ENCODE peak calls at places on chromosomes 4 and X, in nine cellular contexts. E, G, S, W, Z, L, V, Q and M are unnamed samples.

GRCh38 chr4:168508683-168509082 is 11.8 kb downstream of the PALLD start:
- DNase-seq in G (no peak), E (no peak), S (no peak), Q (no peak), V (no peak), L (no peak), Z (no peak), W (no peak), M (no peak)

GRCh38 chr4:3432381-3432790 is 9.4 kb upstream of the HGFAC start:
- DNase-seq in E (no peak), L (no peak), Q (no peak), Z (no peak), S (no peak), V (no peak), G (no peak), W (no peak), M (no peak)

GRCh38 chrX:108696690-108697089 is 39.7 kb downstream of the IRS4 start:
- DNase-seq in L (no peak), V (no peak), G (no peak), W (no peak), S (no peak), Z (no peak), Q (no peak), E (no peak), M (no peak)

GRCh38 chr4:161463436-161463835 is 700.4 kb downstream of the FSTL5 start:
- DNase-seq in W (no peak), E (no peak), Q (no peak), S (no peak), V (no peak), G (no peak), Z (no peak), L (no peak), M (no peak)

GRCh38 chr4:29082684-29083083 is 1637.5 kb upstream of the PCDH7 start:
- DNase-seq in E (no peak), L (no peak), G (no peak), V (no peak), S (no peak), Z (no peak), W (no peak), Q (no peak), M (no peak)

GRCh38 chr4:170400346-170400745 is 310.6 kb upstream of the AADAT start:
- DNase-seq in Z (no peak), W (no peak), S (no peak), L (no peak), Q (no peak), V (no peak), E (no peak), G (no peak), M (no peak)

GRCh38 chr4:25795091-25795490 is 67.7 kb downstream of the SEL1L3 start:
- DNase-seq in S (no peak), Q (no peak), W (no peak), G (no peak), L (no peak), V (no peak), E (no peak), Z (no peak), M (no peak)

GRCh38 chr4:106371166-106371565 is 2.6 kb upstream of the GIMD1 start:
- DNase-seq in W (no peak), V (no peak), G (no peak), E (no peak), Z (no peak), S (no peak), Q (no peak), L (no peak), M (no peak)

GRCh38 chr4:152652102-152652501 is 27.7 kb downstream of the TMEM154 start:
- DNase-seq in Q (no peak), V (no peak), G (no peak), L (no peak), S (no peak), E (no peak), W (no peak), Z (no peak), M (no peak)

GRCh38 chr4:147884536-147884935 is 152.6 kb downstream of the ARHGAP10 start:
- DNase-seq in V (no peak), E (no peak), Q (no peak), W (no peak), S (no peak), G (no peak), L (no peak), Z (no peak), M (no peak)
- TF ChIP-seq CTCF in V (no peak), E (no peak), Q (no peak), W (no peak), S (no peak), G (no peak), L (no peak), Z (no peak), M (no peak)

GRCh38 chrX:9858080-9858479 is 71.9 kb downstream of the SHROOM2 start:
- DNase-seq in V (no peak), G (no peak), E (no peak), W (no peak), Z (no peak), Q (no peak), S (no peak), L (no peak), M (no peak)
- TF ChIP-seq CTCF in V (no peak), G (no peak), E (no peak), W (no peak), Z (no peak), Q (no peak), S (no peak), L (no peak), M (no peak)

GRCh38 chr4:103046416-103047290 is 27.1 kb upstream of the SLC9B1 start:
- DNase-seq in S (no peak), G (peak; percentile 8), L (peak; percentile 63), V (no peak), Z (no peak), Q (peak; percentile 41), W (no peak), E (no peak), M (no peak)
- TF ChIP-seq CTCF in S (peak; percentile 80), G (peak; percentile 85), L (peak; percentile 79), V (peak; percentile 79), Z (peak; percentile 58), Q (peak; percentile 79), W (no peak), E (peak; percentile 70), M (no peak)

GRCh38 chr4:23368081-23368697 is 521.7 kb downstream of the PPARGC1A start:
- DNase-seq in S (no peak), L (peak; percentile 83), Q (no peak), Z (no peak), G (no peak), W (no peak), E (no peak), V (no peak), M (no peak)
- TF ChIP-seq CTCF in S (no peak), L (peak; percentile 18), Q (no peak), Z (no peak), G (no peak), W (no peak), E (no peak), V (no peak), M (no peak)

DNA sequence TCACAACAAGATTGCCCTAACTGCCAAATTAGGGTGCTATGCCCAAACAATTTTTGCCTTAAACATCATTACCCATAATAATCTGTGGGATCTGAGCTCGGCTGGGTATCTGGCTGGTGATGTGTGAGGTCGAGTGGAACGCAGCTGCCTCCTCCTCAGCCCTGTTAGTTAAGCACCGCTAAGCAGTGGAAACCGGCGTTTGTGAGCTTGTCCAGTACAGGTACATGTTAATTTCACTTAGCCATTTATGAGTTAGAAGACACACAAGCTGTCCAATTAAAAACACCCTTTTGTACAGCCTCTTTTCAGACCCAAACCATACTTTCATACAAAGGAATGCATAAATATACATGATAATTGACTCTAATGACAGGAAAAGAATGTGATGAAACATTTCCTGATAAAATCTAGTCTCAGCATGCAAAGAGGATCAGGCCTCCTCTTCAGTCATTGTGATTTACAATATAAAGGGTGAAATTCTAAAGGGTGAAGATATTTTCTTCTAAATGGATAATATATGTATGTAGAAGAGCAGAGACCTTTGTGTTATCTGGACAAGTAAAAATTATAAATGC is 163.6 kb upstream of the FAT1 start:
- DNase-seq in W (no peak), L (peak; percentile 20), V (no peak), Z (no peak), G (no peak), S (no peak), E (no peak), Q (peak; percentile 19), M (no peak)
- TF ChIP-seq CTCF in W (no peak), L (no peak), V (no peak), Z (no peak), G (no peak), S (no peak), E (no peak), Q (no peak), M (no peak)

DNA sequence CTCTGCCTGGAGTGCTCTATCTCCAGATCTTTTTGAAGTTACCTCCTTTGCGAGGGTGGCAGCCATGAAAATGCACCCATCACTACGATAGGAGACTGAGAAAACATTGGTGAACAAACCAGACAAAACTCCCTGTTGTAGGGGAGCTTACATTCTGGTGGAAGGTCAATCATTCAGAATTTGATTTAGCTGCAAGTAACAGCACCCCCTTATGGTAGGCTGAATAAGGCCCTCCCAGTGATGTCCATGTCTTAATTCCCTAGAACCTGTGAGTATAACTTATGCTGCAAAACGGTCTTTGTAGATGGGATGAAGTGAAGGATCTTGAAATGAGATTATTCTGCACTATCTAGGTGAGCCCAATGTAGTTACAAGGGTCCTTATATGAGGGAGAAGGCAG is 5.6 kb upstream of the TEC start:
- DNase-seq in V (no peak), Z (no peak), W (no peak), E (no peak), G (no peak), L (peak; percentile 18), S (no peak), Q (peak; percentile 34), M (no peak)
- TF ChIP-seq CTCF in V (peak; percentile 52), Z (no peak), W (no peak), E (peak; percentile 57), G (peak; percentile 83), L (peak; percentile 70), S (peak; percentile 18), Q (peak; percentile 74), M (no peak)

GRCh38 chrX:6002056-6002455 is 226.6 kb downstream of the NLGN4X start:
- DNase-seq in Q (no peak), L (no peak), W (no peak), V (no peak), E (no peak), G (no peak), Z (no peak), S (no peak), M (no peak)
- TF ChIP-seq CTCF in Q (no peak), L (no peak), W (no peak), V (no peak), E (no peak), G (no peak), Z (no peak), S (no peak), M (no peak)

DNA sequence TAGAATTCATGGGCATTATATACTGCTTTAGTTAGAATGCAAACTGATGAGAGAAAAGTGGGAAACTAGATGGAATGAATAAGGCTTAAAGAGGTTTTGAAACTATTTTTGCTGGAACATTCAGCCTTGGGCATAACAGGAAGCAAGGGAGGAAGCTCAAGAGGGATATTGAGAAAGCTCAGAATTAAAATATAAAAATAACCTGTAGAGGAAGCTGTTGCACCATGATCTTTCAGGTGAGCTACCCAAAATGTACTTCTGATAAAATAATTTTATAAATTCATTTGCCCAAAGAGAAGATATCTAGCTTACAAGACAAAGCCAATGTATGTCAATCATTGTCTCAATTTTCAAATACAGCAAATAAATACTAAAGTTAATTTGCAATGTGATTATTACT is 11.3 kb downstream of the GC start:
- DNase-seq in G (no peak), V (no peak), S (no peak), E (no peak), Z (no peak), L (peak; percentile 28), Q (no peak), W (no peak), M (no peak)
- TF ChIP-seq CTCF in G (no peak), V (no peak), S (no peak), E (no peak), Z (no peak), L (no peak), Q (no peak), W (no peak), M (no peak)